ENCODE peak calls at places on chromosomes 7 and 10, in eight cellular contexts. P, U, X, G, K, Q, I and W are unnamed samples.
A peak's percentile ranks its signal among the peaks of the same experiment; 100 is the strongest.

GRCh38 chr7:158325530-158326381 is 261.9 kb downstream of the PTPRN2 start:
- DNase-seq in X (no peak), G (peak; percentile 31), K (peak; percentile 97), U (no peak), I (peak; percentile 32), Q (no peak), P (no peak), W (peak; percentile 94)

GRCh38 chr10:78215645-78216044 is 182.0 kb downstream of the RPS24 start:
- DNase-seq in K (no peak), U (no peak), I (peak; percentile 24), P (no peak), G (no peak), X (peak; percentile 93), Q (no peak), W (no peak)

GRCh38 chr7:134941185-134941900 is 45.0 kb upstream of the AGBL3 start:
- DNase-seq in X (no peak), K (no peak), G (no peak), I (no peak), Q (peak; percentile 66), P (no peak), U (peak; percentile 20), W (no peak)

GRCh38 chr10:3625959-3626751 is 158.9 kb downstream of the KLF6 start:
- DNase-seq in I (no peak), K (no peak), P (no peak), X (no peak), U (no peak), G (no peak), Q (peak; percentile 58), W (no peak)

GRCh38 chr7:106493041-106493731 is 167.8 kb downstream of the CCDC71L start:
- DNase-seq in U (no peak), P (no peak), X (no peak), I (no peak), G (no peak), K (peak; percentile 67), Q (no peak), W (no peak)

GRCh38 chr10:88064608-88065383 is 201.4 kb downstream of the PTEN start:
- DNase-seq in P (no peak), U (no peak), X (peak; percentile 86), K (peak; percentile 64), Q (no peak), I (no peak), G (no peak), W (no peak)

GRCh38 chr7:116330961-116331360 is 120.6 kb downstream of the TES start:
- DNase-seq in I (no peak), G (no peak), X (no peak), P (no peak), Q (no peak), U (no peak), K (no peak), W (no peak)

GRCh38 chr10:88408111-88408510 is 175.0 kb downstream of the RNLS start:
- DNase-seq in X (no peak), I (no peak), G (no peak), K (no peak), P (no peak), Q (no peak), U (no peak), W (no peak)

GRCh38 chr10:29471483-29471859 is 163.3 kb downstream of the SVIL start:
- DNase-seq in Q (peak; percentile 96), U (no peak), K (no peak), I (no peak), G (no peak), X (no peak), P (no peak), W (no peak)

GRCh38 chr10:6406220-6407033 is 173.6 kb downstream of the PRKCQ start:
- DNase-seq in K (peak; percentile 0), U (peak; percentile 64), X (no peak), Q (peak; percentile 29), P (no peak), G (no peak), I (no peak), W (no peak)

GRCh38 chr7:45938626-45939302 is 17.7 kb upstream of the IGFBP3 start:
- DNase-seq in I (no peak), K (peak; percentile 18), G (no peak), X (no peak), U (no peak), Q (no peak), P (no peak), W (no peak)

GRCh38 chr7:134255814-134256213 is 60.9 kb downstream of the SLC35B4 start:
- DNase-seq in U (no peak), P (no peak), K (peak; percentile 83), X (no peak), I (no peak), Q (no peak), G (no peak), W (no peak)

GRCh38 chr7:123643495-123644428 is 11.9 kb upstream of the LMOD2 start:
- DNase-seq in U (no peak), X (peak; percentile 42), G (peak; percentile 37), P (no peak), K (peak; percentile 96), I (no peak), Q (peak; percentile 93), W (peak; percentile 64)

GRCh38 chr10:13787015-13787421 is 200.3 kb downstream of the PRPF18 start:
- DNase-seq in G (no peak), U (no peak), P (peak; percentile 51), Q (peak; percentile 96), I (no peak), K (no peak), X (peak; percentile 27), W (no peak)

GRCh38 chr7:6476596-6477374 is 29.0 kb upstream of the DAGLB start:
- DNase-seq in U (no peak), K (peak; percentile 21), Q (no peak), X (no peak), G (no peak), I (no peak), P (no peak), W (no peak)

GRCh38 chr10:125062244-125063208 is 97.8 kb downstream of the CTBP2 start:
- DNase-seq in U (no peak), K (no peak), G (no peak), X (peak; percentile 69), P (no peak), I (peak; percentile 40), Q (no peak), W (no peak)

GRCh38 chr7:7103343-7104313 is 78.7 kb upstream of the C1GALT1 start:
- DNase-seq in G (peak; percentile 60), X (no peak), K (peak; percentile 76), I (no peak), U (peak; percentile 46), Q (peak; percentile 66), P (no peak), W (no peak)

GRCh38 chr10:103188853-103189252 is 4.2 kb downstream of the NT5C2 start:
- DNase-seq in X (no peak), G (no peak), I (no peak), U (no peak), P (no peak), Q (no peak), K (no peak), W (no peak)

GRCh38 chr7:4796453-4796852 is 21.0 kb downstream of the AP5Z1 start:
- DNase-seq in Q (no peak), U (no peak), P (no peak), X (no peak), I (no peak), K (no peak), G (no peak), W (no peak)

GRCh38 chr10:132062641-132063390 is 2.9 kb upstream of the JAKMIP3 start:
- DNase-seq in I (no peak), G (no peak), Q (no peak), P (no peak), K (peak; percentile 2), X (peak; percentile 46), U (no peak), W (no peak)

GRCh38 chr7:106216517-106217088 is 68.2 kb downstream of the NAMPT start:
- DNase-seq in U (peak; percentile 75), P (no peak), G (no peak), X (no peak), K (peak; percentile 47), I (no peak), Q (peak; percentile 96), W (no peak)

GRCh38 chr7:149414745-149415390 is 46.0 kb downstream of the ZNF777 start:
- DNase-seq in I (peak; percentile 64), Q (no peak), G (no peak), P (no peak), X (peak; percentile 65), U (no peak), K (peak; percentile 7), W (no peak)

GRCh38 chr7:132592238-132592946 is 16.1 kb upstream of the PLXNA4 start:
- DNase-seq in P (no peak), K (no peak), I (no peak), U (no peak), X (no peak), Q (no peak), G (no peak), W (no peak)

GRCh38 chr7:45982912-45983719 is 62.0 kb upstream of the IGFBP3 start:
- DNase-seq in U (no peak), I (no peak), Q (no peak), K (no peak), G (no peak), P (no peak), X (no peak), W (no peak)

GRCh38 chr10:72087969-72088878 is at the start of gene SPOCK2:
- DNase-seq in Q (no peak), U (no peak), K (peak; percentile 50), I (no peak), G (peak; percentile 18), X (no peak), P (peak; percentile 53), W (no peak)

GRCh38 chr10:101485681-101486554 is 102.1 kb downstream of the POLL start:
- DNase-seq in K (peak; percentile 95), I (no peak), P (no peak), X (no peak), Q (no peak), U (no peak), G (peak; percentile 50), W (no peak)

GRCh38 chr10:33900591-33900990 is 566.1 kb upstream of the NRP1 start:
- DNase-seq in Q (no peak), I (no peak), G (no peak), P (no peak), X (no peak), U (no peak), K (no peak), W (no peak)

GRCh38 chr7:94366827-94367226 is 27.9 kb upstream of the COL1A2 start:
- DNase-seq in I (no peak), Q (peak; percentile 21), G (no peak), P (no peak), X (no peak), U (no peak), K (no peak), W (no peak)

GRCh38 chr7:29014725-29015124 is 56.6 kb upstream of the TRIL start:
- DNase-seq in Q (no peak), P (no peak), K (no peak), G (no peak), U (no peak), X (no peak), I (no peak), W (no peak)

GRCh38 chr10:124030711-124031110 is 62.7 kb downstream of the CHST15 start:
- DNase-seq in G (no peak), K (no peak), Q (no peak), X (no peak), U (no peak), I (no peak), P (no peak), W (no peak)

GRCh38 chr10:122446668-122447410 is 7.6 kb upstream of the ARMS2 start:
- DNase-seq in G (no peak), P (no peak), I (no peak), U (peak; percentile 28), Q (no peak), K (peak; percentile 54), X (no peak), W (no peak)

GRCh38 chr7:71404701-71405345 is 272.9 kb downstream of the GALNT17 start:
- DNase-seq in K (no peak), X (peak; percentile 55), P (no peak), I (no peak), U (no peak), G (no peak), Q (no peak), W (no peak)

GRCh38 chr7:130942211-130942964 is 208.4 kb upstream of the KLF14 start:
- DNase-seq in I (no peak), X (no peak), Q (peak; percentile 53), K (peak; percentile 32), P (no peak), G (no peak), U (peak; percentile 64), W (no peak)

GRCh38 chr7:126574276-126574675 is 678.5 kb downstream of the GRM8 start:
- DNase-seq in U (peak; percentile 7), G (no peak), K (peak; percentile 11), X (no peak), I (no peak), P (no peak), Q (peak; percentile 81), W (no peak)